ENCODE peak calls at places on chromosomes 4 and X, in six cellular contexts. One of them, this sample, is unnamed.

GRCh38 chr4:99458911-99459447 is 23.8 kb upstream of the ADH7 start:
- DNase-seq in BE2C: no peak
- DNase-seq in MCF 10A: peak
- DNase-seq in heart left ventricle: no peak
- DNase-seq in CD4-positive, alpha-beta T cell: no peak
- DNase-seq in neural crest cell: no peak
- DNase-seq in this sample: no peak

GRCh38 chr4:108054025-108054424 is 64.3 kb downstream of the HADH start:
- DNase-seq in BE2C: no peak
- DNase-seq in MCF 10A: no peak
- DNase-seq in heart left ventricle: no peak
- DNase-seq in CD4-positive, alpha-beta T cell: no peak
- DNase-seq in neural crest cell: no peak
- DNase-seq in this sample: no peak

GRCh38 chr4:105709081-105709450 is 482 bp downstream of the GSTCD start:
- DNase-seq in BE2C: peak
- DNase-seq in MCF 10A: peak
- DNase-seq in heart left ventricle: no peak
- DNase-seq in CD4-positive, alpha-beta T cell: no peak
- DNase-seq in neural crest cell: no peak
- DNase-seq in this sample: no peak

GRCh38 chrX:113929004-113929403 is 654.9 kb upstream of the HTR2C start:
- DNase-seq in BE2C: peak
- DNase-seq in MCF 10A: peak
- DNase-seq in heart left ventricle: no peak
- DNase-seq in CD4-positive, alpha-beta T cell: no peak
- DNase-seq in neural crest cell: peak
- DNase-seq in this sample: no peak

GRCh38 chrX:39992300-39992699 is 105.5 kb downstream of the BCOR start:
- DNase-seq in BE2C: no peak
- DNase-seq in MCF 10A: no peak
- DNase-seq in heart left ventricle: no peak
- DNase-seq in CD4-positive, alpha-beta T cell: no peak
- DNase-seq in neural crest cell: no peak
- DNase-seq in this sample: no peak

GRCh38 chr4:6641164-6641970 is 882 bp downstream of the MRFAP1 start:
- DNase-seq in BE2C: peak
- DNase-seq in MCF 10A: peak
- DNase-seq in heart left ventricle: peak
- DNase-seq in CD4-positive, alpha-beta T cell: peak
- DNase-seq in neural crest cell: no peak
- DNase-seq in this sample: peak

GRCh38 chr4:31370866-31371465 is 650.8 kb downstream of the PCDH7 start:
- DNase-seq in BE2C: no peak
- DNase-seq in MCF 10A: peak
- DNase-seq in heart left ventricle: no peak
- DNase-seq in CD4-positive, alpha-beta T cell: no peak
- DNase-seq in neural crest cell: no peak
- DNase-seq in this sample: no peak

GRCh38 chrX:22135171-22135711 is 103.1 kb downstream of the PHEX start:
- DNase-seq in BE2C: peak
- DNase-seq in MCF 10A: peak
- DNase-seq in heart left ventricle: no peak
- DNase-seq in CD4-positive, alpha-beta T cell: no peak
- DNase-seq in neural crest cell: peak
- DNase-seq in this sample: no peak

GRCh38 chrX:39157796-39158195 is 356.5 kb downstream of the MID1IP1 start:
- DNase-seq in BE2C: no peak
- DNase-seq in MCF 10A: no peak
- DNase-seq in heart left ventricle: no peak
- DNase-seq in CD4-positive, alpha-beta T cell: no peak
- DNase-seq in neural crest cell: no peak
- DNase-seq in this sample: no peak

GRCh38 chr4:156154978-156155377 is 201.3 kb upstream of the CTSO start:
- DNase-seq in BE2C: no peak
- DNase-seq in MCF 10A: no peak
- DNase-seq in heart left ventricle: no peak
- DNase-seq in CD4-positive, alpha-beta T cell: no peak
- DNase-seq in neural crest cell: no peak
- DNase-seq in this sample: no peak

GRCh38 chr4:108466936-108467902 is 153.2 kb upstream of the RPL34 start:
- DNase-seq in BE2C: no peak
- DNase-seq in MCF 10A: peak
- DNase-seq in heart left ventricle: no peak
- DNase-seq in CD4-positive, alpha-beta T cell: no peak
- DNase-seq in neural crest cell: no peak
- DNase-seq in this sample: no peak

GRCh38 chr4:88163286-88163685 is 4.8 kb upstream of the ABCG2 start:
- DNase-seq in BE2C: no peak
- DNase-seq in MCF 10A: no peak
- DNase-seq in heart left ventricle: no peak
- DNase-seq in CD4-positive, alpha-beta T cell: no peak
- DNase-seq in neural crest cell: no peak
- DNase-seq in this sample: no peak

GRCh38 chr4:159352609-159353008 is 249.7 kb downstream of the RAPGEF2 start:
- DNase-seq in BE2C: no peak
- DNase-seq in MCF 10A: no peak
- DNase-seq in heart left ventricle: no peak
- DNase-seq in CD4-positive, alpha-beta T cell: no peak
- DNase-seq in neural crest cell: no peak
- DNase-seq in this sample: no peak

GRCh38 chr4:165721815-165722214 is 151.2 kb upstream of the TLL1 start:
- DNase-seq in BE2C: no peak
- DNase-seq in MCF 10A: no peak
- DNase-seq in heart left ventricle: no peak
- DNase-seq in CD4-positive, alpha-beta T cell: no peak
- DNase-seq in neural crest cell: no peak
- DNase-seq in this sample: no peak

GRCh38 chr4:88697588-88698329 is at the start of gene NAP1L5:
- DNase-seq in BE2C: peak
- DNase-seq in MCF 10A: no peak
- DNase-seq in heart left ventricle: peak
- DNase-seq in CD4-positive, alpha-beta T cell: peak
- DNase-seq in neural crest cell: peak
- DNase-seq in this sample: peak

GRCh38 chr4:84470204-84470785 is 28.8 kb downstream of the NKX6-1 start:
- DNase-seq in BE2C: no peak
- DNase-seq in MCF 10A: peak
- DNase-seq in heart left ventricle: no peak
- DNase-seq in CD4-positive, alpha-beta T cell: no peak
- DNase-seq in neural crest cell: no peak
- DNase-seq in this sample: no peak

GRCh38 chr4:112848931-112849330 is 200.5 kb upstream of the ANK2 start:
- DNase-seq in BE2C: no peak
- DNase-seq in MCF 10A: no peak
- DNase-seq in heart left ventricle: no peak
- DNase-seq in CD4-positive, alpha-beta T cell: no peak
- DNase-seq in neural crest cell: no peak
- DNase-seq in this sample: no peak

GRCh38 chr4:150799207-150799606 is 215.9 kb downstream of the LRBA start:
- DNase-seq in BE2C: no peak
- DNase-seq in MCF 10A: no peak
- DNase-seq in heart left ventricle: no peak
- DNase-seq in CD4-positive, alpha-beta T cell: no peak
- DNase-seq in neural crest cell: no peak
- DNase-seq in this sample: no peak

GRCh38 chr4:2887343-2887742 is 43.7 kb downstream of the ADD1 start:
- DNase-seq in BE2C: no peak
- DNase-seq in MCF 10A: no peak
- DNase-seq in heart left ventricle: no peak
- DNase-seq in CD4-positive, alpha-beta T cell: no peak
- DNase-seq in neural crest cell: no peak
- DNase-seq in this sample: no peak

GRCh38 chr4:19486400-19486799 is 765.3 kb upstream of the SLIT2 start:
- DNase-seq in BE2C: no peak
- DNase-seq in MCF 10A: peak
- DNase-seq in heart left ventricle: no peak
- DNase-seq in CD4-positive, alpha-beta T cell: no peak
- DNase-seq in neural crest cell: no peak
- DNase-seq in this sample: no peak

GRCh38 chr4:112418092-112418491 is 97.9 kb downstream of the NEUROG2 start:
- DNase-seq in BE2C: peak
- DNase-seq in MCF 10A: no peak
- DNase-seq in heart left ventricle: no peak
- DNase-seq in CD4-positive, alpha-beta T cell: no peak
- DNase-seq in neural crest cell: no peak
- DNase-seq in this sample: no peak

GRCh38 chrX:105653891-105654290 is 168.4 kb upstream of the NRK start:
- DNase-seq in BE2C: no peak
- DNase-seq in MCF 10A: no peak
- DNase-seq in heart left ventricle: no peak
- DNase-seq in CD4-positive, alpha-beta T cell: no peak
- DNase-seq in neural crest cell: no peak
- DNase-seq in this sample: no peak

GRCh38 chr4:7045961-7046921 is 3.1 kb downstream of the TADA2B start:
- DNase-seq in BE2C: peak
- DNase-seq in MCF 10A: no peak
- DNase-seq in heart left ventricle: peak
- DNase-seq in CD4-positive, alpha-beta T cell: no peak
- DNase-seq in neural crest cell: no peak
- DNase-seq in this sample: no peak

GRCh38 chrX:149531599-149531998 is 9.2 kb upstream of the EOLA1 start:
- DNase-seq in BE2C: no peak
- DNase-seq in MCF 10A: no peak
- DNase-seq in heart left ventricle: no peak
- DNase-seq in CD4-positive, alpha-beta T cell: no peak
- DNase-seq in neural crest cell: no peak
- DNase-seq in this sample: no peak
- TF ChIP-seq CTCF in BE2C: no peak
- TF ChIP-seq CTCF in MCF 10A: no peak
- TF ChIP-seq CTCF in heart left ventricle: no peak
- TF ChIP-seq CTCF in CD4-positive, alpha-beta T cell: no peak
- TF ChIP-seq CTCF in neural crest cell: no peak
- TF ChIP-seq CTCF in this sample: no peak

GRCh38 chr4:176660561-176660960 is 132.2 kb downstream of the VEGFC start:
- DNase-seq in BE2C: no peak
- DNase-seq in MCF 10A: peak
- DNase-seq in heart left ventricle: no peak
- DNase-seq in CD4-positive, alpha-beta T cell: no peak
- DNase-seq in neural crest cell: no peak
- DNase-seq in this sample: no peak
- TF ChIP-seq CTCF in BE2C: peak
- TF ChIP-seq CTCF in MCF 10A: no peak
- TF ChIP-seq CTCF in heart left ventricle: no peak
- TF ChIP-seq CTCF in CD4-positive, alpha-beta T cell: no peak
- TF ChIP-seq CTCF in neural crest cell: no peak
- TF ChIP-seq CTCF in this sample: peak

DNA sequence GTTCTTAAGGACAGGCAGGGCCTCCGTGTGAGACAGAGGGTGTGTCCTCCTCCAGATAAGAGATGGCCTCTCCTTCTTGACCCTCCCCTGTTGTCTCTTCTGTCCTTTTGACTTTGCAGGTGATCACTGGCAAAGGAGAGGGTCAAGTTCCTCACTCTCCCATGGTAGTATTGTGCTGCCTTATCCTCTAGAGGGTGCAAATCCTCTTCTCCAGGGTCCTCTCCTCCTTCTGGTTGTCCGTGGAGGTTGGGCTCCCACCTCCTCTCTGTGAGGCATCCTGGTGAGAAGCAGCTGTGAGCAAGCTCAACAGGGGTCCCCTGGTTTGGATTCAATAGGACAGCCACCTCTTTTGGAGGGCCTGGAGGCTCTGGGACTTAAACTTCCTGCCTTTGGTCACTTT is 44.8 kb downstream of the ZNF182 start:
- DNase-seq in BE2C: peak
- DNase-seq in MCF 10A: peak
- DNase-seq in heart left ventricle: no peak
- DNase-seq in CD4-positive, alpha-beta T cell: peak
- DNase-seq in neural crest cell: no peak
- DNase-seq in this sample: no peak
- TF ChIP-seq CTCF in BE2C: peak
- TF ChIP-seq CTCF in MCF 10A: no peak
- TF ChIP-seq CTCF in heart left ventricle: no peak
- TF ChIP-seq CTCF in CD4-positive, alpha-beta T cell: peak
- TF ChIP-seq CTCF in neural crest cell: peak
- TF ChIP-seq CTCF in this sample: no peak

GRCh38 chr4:163195247-163195765 is 28.6 kb upstream of the NAF1 start:
- DNase-seq in BE2C: no peak
- DNase-seq in MCF 10A: no peak
- DNase-seq in heart left ventricle: no peak
- DNase-seq in CD4-positive, alpha-beta T cell: no peak
- DNase-seq in neural crest cell: no peak
- DNase-seq in this sample: no peak

GRCh38 chr4:163196904-163197505 is 30.3 kb upstream of the NAF1 start:
- DNase-seq in BE2C: no peak
- DNase-seq in MCF 10A: no peak
- DNase-seq in heart left ventricle: no peak
- DNase-seq in CD4-positive, alpha-beta T cell: no peak
- DNase-seq in neural crest cell: no peak
- DNase-seq in this sample: no peak

GRCh38 chr4:163193717-163194116 is 27.0 kb upstream of the NAF1 start:
- DNase-seq in BE2C: no peak
- DNase-seq in MCF 10A: no peak
- DNase-seq in heart left ventricle: no peak
- DNase-seq in CD4-positive, alpha-beta T cell: no peak
- DNase-seq in neural crest cell: no peak
- DNase-seq in this sample: no peak

GRCh38 chr4:163194593-163194992 is 27.9 kb upstream of the NAF1 start:
- DNase-seq in BE2C: no peak
- DNase-seq in MCF 10A: no peak
- DNase-seq in heart left ventricle: no peak
- DNase-seq in CD4-positive, alpha-beta T cell: no peak
- DNase-seq in neural crest cell: no peak
- DNase-seq in this sample: no peak

DNA sequence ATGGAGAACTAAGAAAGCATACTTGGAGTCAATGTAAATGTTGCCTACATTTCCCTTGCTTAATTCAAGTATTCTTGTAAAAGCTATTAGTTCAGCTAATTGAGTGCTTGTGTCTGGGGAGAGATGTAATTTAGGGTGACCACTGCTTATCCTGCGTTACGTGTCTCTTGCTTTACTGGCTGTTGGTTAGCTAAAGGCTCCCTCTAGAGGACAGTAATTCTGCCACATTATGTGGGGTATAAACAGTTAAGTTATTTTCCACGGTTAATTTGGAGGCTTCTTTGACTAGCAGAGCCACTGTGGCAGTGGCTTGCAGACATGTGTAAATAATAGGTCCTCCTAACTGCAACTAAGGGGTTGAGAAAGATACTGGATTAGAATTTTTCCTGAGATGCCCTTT is 25.3 kb upstream of the NAF1 start:
- DNase-seq in BE2C: no peak
- DNase-seq in MCF 10A: no peak
- DNase-seq in heart left ventricle: no peak
- DNase-seq in CD4-positive, alpha-beta T cell: no peak
- DNase-seq in neural crest cell: no peak
- DNase-seq in this sample: no peak
- TF ChIP-seq CTCF in BE2C: peak
- TF ChIP-seq CTCF in MCF 10A: no peak
- TF ChIP-seq CTCF in heart left ventricle: no peak
- TF ChIP-seq CTCF in CD4-positive, alpha-beta T cell: no peak
- TF ChIP-seq CTCF in neural crest cell: no peak
- TF ChIP-seq CTCF in this sample: no peak

DNA sequence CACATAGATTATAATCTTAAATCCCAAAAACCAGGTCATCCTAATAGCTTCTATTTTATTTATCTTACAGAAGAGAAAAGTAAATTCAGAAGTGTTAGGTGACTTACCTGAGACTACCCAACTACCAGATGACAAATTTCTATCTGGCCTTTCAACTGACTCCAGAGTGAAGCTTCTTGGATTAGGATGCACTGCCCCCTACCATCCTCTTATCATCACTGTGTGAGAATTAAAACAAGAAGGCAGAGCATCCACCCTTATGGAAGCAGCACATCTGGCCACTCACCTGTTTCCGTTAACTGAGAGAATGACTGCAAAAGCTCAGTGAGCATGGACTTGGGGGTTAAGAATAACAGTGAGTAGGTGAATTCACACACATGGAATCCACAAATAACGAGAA is 502.6 kb upstream of the TECRL start:
- DNase-seq in BE2C: no peak
- DNase-seq in MCF 10A: peak
- DNase-seq in heart left ventricle: no peak
- DNase-seq in CD4-positive, alpha-beta T cell: no peak
- DNase-seq in neural crest cell: no peak
- DNase-seq in this sample: no peak
- TF ChIP-seq CTCF in BE2C: peak
- TF ChIP-seq CTCF in MCF 10A: no peak
- TF ChIP-seq CTCF in heart left ventricle: no peak
- TF ChIP-seq CTCF in CD4-positive, alpha-beta T cell: no peak
- TF ChIP-seq CTCF in neural crest cell: no peak
- TF ChIP-seq CTCF in this sample: no peak

This sample was measured in dorsolateral prefrontal cortex.